ENCODE peak calls at places on chromosomes 5 and 9, in ten cellular contexts. One of them, this sample, is unnamed. For H3K9me2 and H3K4me1, the result is how much of the 10 kb centered on the place peaks cover.

GRCh38 chr9:129597355-129598088 is 23.4 kb downstream of the C9orf50 start:
- DNase-seq in hepatocyte: peak
- DNase-seq in GM23338: peak
- DNase-seq in GM23248: peak
- DNase-seq in OCI-LY7: no peak
- DNase-seq in Karpas-422: no peak
- DNase-seq in SK-N-SH: peak
- DNase-seq in HCT116: peak
- DNase-seq in PC-3: peak
- DNase-seq in MM.1S: no peak
- DNase-seq in this sample: no peak

GRCh38 chr9:22307013-22307711 is 139.5 kb upstream of the DMRTA1 start:
- DNase-seq in GM23248: peak
- DNase-seq in GM23338: peak
- DNase-seq in HCT116: peak
- DNase-seq in Karpas-422: peak
- DNase-seq in hepatocyte: peak
- DNase-seq in OCI-LY7: peak
- DNase-seq in MM.1S: peak
- DNase-seq in PC-3: peak
- DNase-seq in SK-N-SH: no peak
- DNase-seq in this sample: peak

GRCh38 chr9:23492126-23493002 is 333.7 kb downstream of the ELAVL2 start:
- DNase-seq in GM23338: peak
- DNase-seq in SK-N-SH: peak
- DNase-seq in hepatocyte: peak
- DNase-seq in GM23248: peak
- DNase-seq in MM.1S: peak
- DNase-seq in Karpas-422: peak
- DNase-seq in HCT116: no peak
- DNase-seq in PC-3: peak
- DNase-seq in OCI-LY7: peak
- DNase-seq in this sample: no peak

GRCh38 chr9:18390393-18390792 is 83.6 kb upstream of the ADAMTSL1 start:
- DNase-seq in SK-N-SH: no peak
- DNase-seq in MM.1S: no peak
- DNase-seq in GM23338: no peak
- DNase-seq in HCT116: no peak
- DNase-seq in hepatocyte: peak
- DNase-seq in Karpas-422: peak
- DNase-seq in GM23248: peak
- DNase-seq in OCI-LY7: no peak
- DNase-seq in PC-3: no peak
- DNase-seq in this sample: no peak

GRCh38 chr5:143041-143440 is 48.3 kb upstream of the LRRC14B start:
- DNase-seq in SK-N-SH: no peak
- DNase-seq in Karpas-422: no peak
- DNase-seq in GM23338: no peak
- DNase-seq in HCT116: no peak
- DNase-seq in PC-3: no peak
- DNase-seq in GM23248: no peak
- DNase-seq in OCI-LY7: no peak
- DNase-seq in MM.1S: no peak
- DNase-seq in hepatocyte: no peak
- DNase-seq in this sample: no peak

GRCh38 chr5:119355244-119355635 is 579 bp upstream of the TNFAIP8 start:
- DNase-seq in GM23338: peak
- DNase-seq in HCT116: no peak
- DNase-seq in GM23248: no peak
- DNase-seq in SK-N-SH: no peak
- DNase-seq in hepatocyte: peak
- DNase-seq in OCI-LY7: no peak
- DNase-seq in PC-3: peak
- DNase-seq in MM.1S: no peak
- DNase-seq in Karpas-422: peak
- DNase-seq in this sample: peak

GRCh38 chr9:38142201-38142600 is 73.2 kb upstream of the SHB start:
- DNase-seq in OCI-LY7: no peak
- DNase-seq in SK-N-SH: no peak
- DNase-seq in PC-3: no peak
- DNase-seq in Karpas-422: no peak
- DNase-seq in GM23248: peak
- DNase-seq in hepatocyte: peak
- DNase-seq in HCT116: no peak
- DNase-seq in MM.1S: no peak
- DNase-seq in GM23338: no peak
- DNase-seq in this sample: no peak

GRCh38 chr9:136401173-136401922 is 1.4 kb upstream of the SNAPC4 start:
- DNase-seq in MM.1S: no peak
- DNase-seq in OCI-LY7: no peak
- DNase-seq in PC-3: no peak
- DNase-seq in SK-N-SH: no peak
- DNase-seq in HCT116: no peak
- DNase-seq in Karpas-422: peak
- DNase-seq in hepatocyte: no peak
- DNase-seq in GM23338: no peak
- DNase-seq in GM23248: peak
- DNase-seq in this sample: no peak

GRCh38 chr5:178113141-178113787 is at the start of gene N4BP3:
- DNase-seq in GM23338: peak
- DNase-seq in HCT116: peak
- DNase-seq in PC-3: peak
- DNase-seq in hepatocyte: peak
- DNase-seq in OCI-LY7: peak
- DNase-seq in MM.1S: peak
- DNase-seq in SK-N-SH: peak
- DNase-seq in GM23248: peak
- DNase-seq in Karpas-422: no peak
- DNase-seq in this sample: peak

GRCh38 chr5:1899201-1899600 is 16.5 kb upstream of the IRX4 start:
- DNase-seq in MM.1S: no peak
- DNase-seq in hepatocyte: no peak
- DNase-seq in OCI-LY7: no peak
- DNase-seq in GM23248: no peak
- DNase-seq in GM23338: no peak
- DNase-seq in HCT116: no peak
- DNase-seq in Karpas-422: no peak
- DNase-seq in SK-N-SH: no peak
- DNase-seq in PC-3: no peak
- DNase-seq in this sample: no peak

GRCh38 chr5:159440948-159441347 is 110.7 kb upstream of the IL12B start:
- DNase-seq in HCT116: no peak
- DNase-seq in Karpas-422: no peak
- DNase-seq in GM23248: no peak
- DNase-seq in OCI-LY7: no peak
- DNase-seq in SK-N-SH: no peak
- DNase-seq in hepatocyte: no peak
- DNase-seq in MM.1S: no peak
- DNase-seq in PC-3: no peak
- DNase-seq in GM23338: no peak
- DNase-seq in this sample: no peak

GRCh38 chr9:130665431-130666392 is 1.3 kb downstream of the PRDM12 start:
- DNase-seq in SK-N-SH: peak
- DNase-seq in PC-3: no peak
- DNase-seq in GM23248: peak
- DNase-seq in HCT116: no peak
- DNase-seq in Karpas-422: no peak
- DNase-seq in hepatocyte: no peak
- DNase-seq in OCI-LY7: no peak
- DNase-seq in GM23338: peak
- DNase-seq in MM.1S: no peak
- DNase-seq in this sample: no peak

DNA sequence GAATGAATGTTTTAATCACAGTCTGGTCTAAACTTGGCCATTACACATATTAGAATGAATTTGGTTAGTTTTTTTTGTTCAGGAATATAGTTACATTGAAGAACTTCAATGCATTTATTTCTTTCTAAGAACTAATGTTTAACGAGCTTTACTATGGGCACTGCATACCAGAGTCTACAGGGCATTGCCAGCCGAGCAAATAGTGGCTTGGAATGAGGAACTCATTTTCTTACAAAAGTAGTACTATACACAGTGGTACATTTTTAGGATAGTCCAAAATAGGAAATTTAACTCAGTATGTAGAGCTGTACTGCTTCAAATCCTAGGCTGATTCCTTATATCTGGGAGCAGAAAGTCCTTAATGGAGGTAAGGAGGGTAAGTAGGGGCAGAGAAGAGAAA is 155.4 kb downstream of the CARTPT start:
- DNase-seq in GM23248: no peak
- DNase-seq in hepatocyte: no peak
- DNase-seq in Karpas-422: no peak
- DNase-seq in SK-N-SH: no peak
- DNase-seq in PC-3: no peak
- DNase-seq in HCT116: no peak
- DNase-seq in OCI-LY7: no peak
- DNase-seq in GM23338: no peak
- DNase-seq in MM.1S: no peak
- DNase-seq in this sample: no peak
- H3K9me2 ChIP-seq in GM23248: under half
- H3K9me2 ChIP-seq in hepatocyte: under half
- H3K9me2 ChIP-seq in Karpas-422: under half
- H3K9me2 ChIP-seq in SK-N-SH: under half
- H3K9me2 ChIP-seq in PC-3: under half
- H3K9me2 ChIP-seq in HCT116: under half
- H3K9me2 ChIP-seq in OCI-LY7: under half
- H3K9me2 ChIP-seq in GM23338: under half
- H3K9me2 ChIP-seq in MM.1S: under half
- H3K9me2 ChIP-seq in this sample: under half

GRCh38 chr5:95808013-95808685 is 14.4 kb downstream of the GLRX start:
- DNase-seq in SK-N-SH: no peak
- DNase-seq in hepatocyte: no peak
- DNase-seq in HCT116: no peak
- DNase-seq in GM23248: no peak
- DNase-seq in Karpas-422: no peak
- DNase-seq in GM23338: no peak
- DNase-seq in MM.1S: no peak
- DNase-seq in PC-3: no peak
- DNase-seq in OCI-LY7: no peak
- DNase-seq in this sample: no peak

GRCh38 chr5:95808686-95809413 is 13.7 kb downstream of the GLRX start:
- DNase-seq in HCT116: no peak
- DNase-seq in hepatocyte: peak
- DNase-seq in PC-3: no peak
- DNase-seq in MM.1S: peak
- DNase-seq in GM23338: no peak
- DNase-seq in GM23248: peak
- DNase-seq in OCI-LY7: peak
- DNase-seq in Karpas-422: peak
- DNase-seq in SK-N-SH: no peak
- DNase-seq in this sample: no peak

GRCh38 chr5:95809414-95809960 is 13.0 kb downstream of the GLRX start:
- DNase-seq in MM.1S: no peak
- DNase-seq in PC-3: peak
- DNase-seq in hepatocyte: no peak
- DNase-seq in Karpas-422: no peak
- DNase-seq in GM23248: peak
- DNase-seq in OCI-LY7: no peak
- DNase-seq in GM23338: no peak
- DNase-seq in HCT116: no peak
- DNase-seq in SK-N-SH: no peak
- DNase-seq in this sample: no peak

GRCh38 chr5:95804765-95805539 is 17.6 kb downstream of the GLRX start:
- DNase-seq in PC-3: no peak
- DNase-seq in hepatocyte: no peak
- DNase-seq in GM23338: no peak
- DNase-seq in GM23248: no peak
- DNase-seq in MM.1S: no peak
- DNase-seq in HCT116: no peak
- DNase-seq in OCI-LY7: no peak
- DNase-seq in SK-N-SH: no peak
- DNase-seq in Karpas-422: no peak
- DNase-seq in this sample: no peak

GRCh38 chr5:95806687-95807086 is 15.8 kb downstream of the GLRX start:
- DNase-seq in MM.1S: no peak
- DNase-seq in SK-N-SH: no peak
- DNase-seq in hepatocyte: no peak
- DNase-seq in Karpas-422: no peak
- DNase-seq in OCI-LY7: no peak
- DNase-seq in PC-3: no peak
- DNase-seq in HCT116: no peak
- DNase-seq in GM23248: no peak
- DNase-seq in GM23338: no peak
- DNase-seq in this sample: no peak
- H3K4me1 ChIP-seq in MM.1S: under half
- H3K4me1 ChIP-seq in SK-N-SH: under half
- H3K4me1 ChIP-seq in hepatocyte: under half
- H3K4me1 ChIP-seq in Karpas-422: under half
- H3K4me1 ChIP-seq in OCI-LY7: under half
- H3K4me1 ChIP-seq in PC-3: under half
- H3K4me1 ChIP-seq in HCT116: under half
- H3K4me1 ChIP-seq in GM23248: under half
- H3K4me1 ChIP-seq in GM23338: under half
- H3K4me1 ChIP-seq in this sample: under half

DNA sequence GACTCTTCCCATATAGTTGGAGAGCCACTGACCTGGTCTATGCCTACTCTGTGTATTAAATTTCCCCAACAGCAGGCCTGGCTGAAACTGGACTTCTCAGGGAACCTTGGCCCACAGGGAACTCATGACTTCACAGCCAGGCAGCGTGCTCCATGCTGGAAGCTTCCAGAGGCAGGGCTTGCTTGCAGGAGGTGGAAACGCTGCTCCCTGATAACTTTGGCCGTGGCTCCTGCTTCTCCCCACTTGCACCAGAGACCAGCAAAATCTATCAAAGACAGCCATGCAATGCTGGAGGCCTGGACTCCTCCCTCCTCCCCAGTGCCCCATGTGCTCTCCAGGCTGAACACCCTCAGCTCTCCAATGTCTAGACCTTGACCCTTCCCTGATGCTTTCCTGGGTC is 137.1 kb downstream of the GABBR2 start:
- DNase-seq in PC-3: no peak
- DNase-seq in GM23248: no peak
- DNase-seq in Karpas-422: no peak
- DNase-seq in hepatocyte: no peak
- DNase-seq in MM.1S: no peak
- DNase-seq in SK-N-SH: no peak
- DNase-seq in OCI-LY7: no peak
- DNase-seq in GM23338: no peak
- DNase-seq in HCT116: no peak
- DNase-seq in this sample: no peak
- H2AFZ ChIP-seq in PC-3: no peak
- H2AFZ ChIP-seq in GM23248: no peak
- H2AFZ ChIP-seq in Karpas-422: peak
- H2AFZ ChIP-seq in hepatocyte: no peak
- H2AFZ ChIP-seq in MM.1S: no peak
- H2AFZ ChIP-seq in SK-N-SH: no peak
- H2AFZ ChIP-seq in OCI-LY7: no peak
- H2AFZ ChIP-seq in GM23338: no peak
- H2AFZ ChIP-seq in HCT116: no peak
- H2AFZ ChIP-seq in this sample: no peak

DNA sequence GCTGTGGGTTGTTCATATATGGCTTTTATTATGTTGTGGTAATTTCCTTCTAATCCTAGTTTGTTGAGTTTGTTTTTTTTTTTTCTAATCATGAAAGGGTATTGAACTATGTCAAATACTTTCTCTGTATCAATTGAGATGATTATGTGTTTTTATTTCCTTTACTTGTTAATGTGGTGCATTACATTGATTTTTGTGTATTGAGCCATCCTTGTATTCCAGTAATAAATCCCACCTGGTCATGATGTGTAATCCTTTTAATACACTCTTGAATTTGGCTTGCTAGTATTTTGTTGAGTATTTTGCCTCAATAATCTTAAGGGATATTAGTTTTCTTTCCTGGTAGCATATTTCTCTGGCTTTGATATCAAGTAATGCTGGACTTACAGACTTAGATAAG is 13.1 kb upstream of the ERCC6L2 start:
- DNase-seq in Karpas-422: no peak
- DNase-seq in MM.1S: no peak
- DNase-seq in hepatocyte: no peak
- DNase-seq in GM23338: no peak
- DNase-seq in HCT116: no peak
- DNase-seq in SK-N-SH: no peak
- DNase-seq in OCI-LY7: no peak
- DNase-seq in PC-3: no peak
- DNase-seq in GM23248: no peak
- DNase-seq in this sample: no peak
- H3K9me2 ChIP-seq in Karpas-422: under half
- H3K9me2 ChIP-seq in MM.1S: under half
- H3K9me2 ChIP-seq in hepatocyte: under half
- H3K9me2 ChIP-seq in GM23338: under half
- H3K9me2 ChIP-seq in HCT116: under half
- H3K9me2 ChIP-seq in SK-N-SH: under half
- H3K9me2 ChIP-seq in OCI-LY7: under half
- H3K9me2 ChIP-seq in PC-3: under half
- H3K9me2 ChIP-seq in GM23248: under half
- H3K9me2 ChIP-seq in this sample: under half

This sample was measured in PC-9.